ENCODE peak calls at places on chromosomes 12 and 14, in six cellular contexts. K, X, Y, H, L and O are unnamed samples.

GRCh38 chr12:69846976-69847375 is 21.9 kb downstream of the MYRFL start:
- DNase-seq in H (no peak), X (no peak), Y (no peak), L (no peak), K (no peak), O (no peak)

GRCh38 chr12:109797905-109798669 is 35.1 kb downstream of the TRPV4 start:
- DNase-seq in K (no peak), X (no peak), H (no peak), Y (peak), L (peak), O (no peak)

GRCh38 chr14:75879031-75879430 is 102.8 kb downstream of the TGFB3 start:
- DNase-seq in Y (no peak), X (no peak), H (no peak), L (no peak), K (no peak), O (no peak)

GRCh38 chr14:100376751-100377171 is 53.6 kb downstream of the SLC25A47 start:
- DNase-seq in Y (peak), X (no peak), H (no peak), K (no peak), L (peak), O (no peak)

GRCh38 chr14:92670177-92670576 is 78.2 kb downstream of the LGMN start:
- DNase-seq in X (no peak), H (no peak), Y (no peak), K (no peak), L (no peak), O (no peak)

GRCh38 chr12:128644664-128645296 is 179.0 kb downstream of the SLC15A4 start:
- DNase-seq in L (peak), Y (peak), K (no peak), X (no peak), H (no peak), O (no peak)

GRCh38 chr14:64708148-64709004 is 4.2 kb downstream of the PLEKHG3 start:
- DNase-seq in K (peak), L (peak), X (peak), Y (peak), H (peak), O (no peak)

GRCh38 chr12:130737731-130738130 is 21.6 kb upstream of the RIMBP2 start:
- DNase-seq in K (no peak), H (no peak), Y (no peak), X (no peak), L (no peak), O (no peak)

GRCh38 chr12:93707836-93708235 is 30.7 kb downstream of the CRADD start:
- DNase-seq in X (no peak), Y (no peak), L (no peak), H (no peak), K (peak), O (no peak)

GRCh38 chr12:131644481-131644880 is 66.4 kb upstream of the SFSWAP start:
- DNase-seq in K (no peak), L (no peak), X (no peak), H (no peak), Y (no peak), O (no peak)

GRCh38 chr12:131536337-131536736 is 174.6 kb upstream of the SFSWAP start:
- DNase-seq in H (no peak), K (no peak), Y (no peak), L (no peak), X (no peak), O (no peak)

GRCh38 chr12:6554168-6554989 is 1.5 kb downstream of the IFFO1 start:
- DNase-seq in L (peak), X (peak), Y (peak), H (peak), K (peak), O (peak)

GRCh38 chr12:15472036-15472435 is 149.7 kb downstream of the PTPRO start:
- DNase-seq in L (no peak), Y (no peak), K (no peak), H (no peak), X (no peak), O (no peak)

GRCh38 chr14:93348292-93348691 is 1.3 kb downstream of the COX8C start:
- DNase-seq in K (no peak), X (no peak), L (no peak), Y (no peak), H (no peak), O (no peak)

GRCh38 chr12:48390026-48390425 is 39.3 kb upstream of the ZNF641 start:
- DNase-seq in X (no peak), K (no peak), H (no peak), L (no peak), Y (no peak), O (no peak)

GRCh38 chr14:100783630-100784321 is 42.1 kb upstream of the MEG3 start:
- DNase-seq in H (no peak), X (no peak), K (no peak), Y (peak), L (no peak), O (no peak)